ENCODE peak calls at places on chromosomes 2 and 18, in seven cellular contexts. O, G, S, N, R, I and M are unnamed samples.

GRCh38 chr2:135164431-135164830 is 112.3 kb downstream of the RAB3GAP1 start:
- DNase-seq in O (peak; percentile 29), N (no peak), G (no peak), S (peak; percentile 60), R (peak; percentile 29), I (peak; percentile 81), M (no peak)

GRCh38 chr18:54235871-54236270 is 11.4 kb upstream of the MBD2 start:
- DNase-seq in N (no peak), S (no peak), O (no peak), G (no peak), I (peak; percentile 59), R (peak; percentile 62), M (no peak)

GRCh38 chr18:42187611-42188378 is 232.8 kb downstream of the PIK3C3 start:
- DNase-seq in N (no peak), O (no peak), I (no peak), G (no peak), S (no peak), R (peak; percentile 23), M (no peak)

GRCh38 chr2:69083126-69083733 is 70.3 kb downstream of the ANTXR1 start:
- DNase-seq in I (peak; percentile 68), G (no peak), R (peak; percentile 67), O (no peak), S (no peak), N (peak; percentile 53), M (no peak)

GRCh38 chr2:132667716-132668115 is 2.3 kb downstream of the LYPD1 start:
- DNase-seq in I (no peak), G (no peak), N (no peak), R (no peak), O (no peak), S (no peak), M (no peak)

GRCh38 chr2:28982381-28982950 is 1.4 kb downstream of the TOGARAM2 start:
- DNase-seq in N (no peak), O (no peak), I (no peak), G (no peak), R (no peak), S (no peak), M (no peak)

GRCh38 chr2:101132202-101132601 is 19.0 kb downstream of the TBC1D8 start:
- DNase-seq in R (no peak), N (no peak), I (no peak), G (no peak), S (no peak), O (no peak), M (no peak)

GRCh38 chr18:14189858-14190257 is 57.6 kb upstream of the ZNF519 start:
- DNase-seq in I (peak; percentile 91), O (no peak), R (peak; percentile 9), N (no peak), S (peak; percentile 35), G (no peak), M (no peak)

GRCh38 chr2:159461076-159461475 is 155.3 kb downstream of the BAZ2B start:
- DNase-seq in I (no peak), R (no peak), S (no peak), O (no peak), G (no peak), N (no peak), M (no peak)

GRCh38 chr2:24919100-24919976 is 699 bp downstream of the ADCY3 start:
- DNase-seq in N (no peak), I (no peak), G (no peak), O (no peak), S (no peak), R (peak; percentile 40), M (peak; percentile 42)

GRCh38 chr2:22807876-22808275 is 577.1 kb upstream of the KLHL29 start:
- DNase-seq in N (no peak), G (no peak), I (no peak), O (no peak), R (no peak), S (no peak), M (no peak)

GRCh38 chr18:6775702-6776101 is 46.2 kb downstream of the ARHGAP28 start:
- DNase-seq in G (no peak), I (no peak), O (no peak), S (no peak), N (no peak), R (no peak), M (no peak)

GRCh38 chr18:3592864-3593263 is 142.9 kb downstream of the TGIF1 start:
- DNase-seq in R (no peak), S (no peak), G (no peak), N (no peak), O (no peak), I (no peak), M (no peak)
- H3K4me3 ChIP-seq in R (no peak overlapping the region), S (no peak overlapping the region), G (no peak overlapping the region), N (no peak overlapping the region), O (peak overlapping the region; percentile 34), I (no peak overlapping the region), M (no peak overlapping the region)

GRCh38 chr2:197674060-197674459 is 1.3 kb downstream of the RFTN2 start:
- DNase-seq in G (no peak), N (no peak), I (no peak), R (no peak), S (no peak), O (no peak), M (no peak)
- H3K4me3 ChIP-seq in G (peak overlapping the region; percentile 38), N (no peak overlapping the region), I (peak overlapping the region; percentile 63), R (peak overlapping the region; percentile 24), S (no peak overlapping the region), O (peak overlapping the region; percentile 26), M (no peak overlapping the region)

GRCh38 chr2:64204006-64204632 is 59.9 kb upstream of the PELI1 start:
- DNase-seq in R (peak; percentile 57), N (no peak), S (no peak), O (no peak), I (no peak), G (peak; percentile 66), M (peak; percentile 74)
- H3K4me3 ChIP-seq in R (no peak overlapping the region), N (no peak overlapping the region), S (no peak overlapping the region), O (no peak overlapping the region), I (no peak overlapping the region), G (peak overlapping the region; percentile 25), M (peak overlapping the region; percentile 44)

GRCh38 chr2:36594849-36595248 is 3.1 kb downstream of the FEZ2 start:
- DNase-seq in R (no peak), S (no peak), N (no peak), G (no peak), I (no peak), O (no peak), M (no peak)

GRCh38 chr2:36597532-36598377 is at the start of gene FEZ2:
- DNase-seq in I (peak; percentile 78), S (no peak), G (peak; percentile 92), O (peak; percentile 29), N (peak; percentile 75), R (peak; percentile 85), M (peak; percentile 48)

GRCh38 chr2:36597003-36597531 is 901 bp downstream of the FEZ2 start:
- DNase-seq in G (no peak), S (no peak), N (no peak), O (no peak), R (peak; percentile 5), I (no peak), M (no peak)

GRCh38 chr2:36596397-36596796 is 1.6 kb downstream of the FEZ2 start:
- DNase-seq in N (no peak), S (no peak), R (no peak), I (no peak), G (no peak), O (no peak), M (no peak)
- H3K4me3 ChIP-seq in N (no peak overlapping the region), S (peak overlapping the region; percentile 76), R (no peak overlapping the region), I (peak overlapping the region; percentile 76), G (no peak overlapping the region), O (peak overlapping the region; percentile 88), M (peak overlapping the region; percentile 72)

GRCh38 chr2:10432315-10433181 is 15.6 kb downstream of the ODC1 start:
- DNase-seq in I (no peak), R (no peak), S (no peak), O (no peak), G (no peak), N (peak; percentile 44), M (no peak)
- H3K4me3 ChIP-seq in I (no peak overlapping the region), R (peak overlapping the region; percentile 18), S (peak overlapping the region; percentile 15), O (no peak overlapping the region), G (peak overlapping the region; percentile 38), N (no peak overlapping the region), M (peak overlapping the region; percentile 52)

DNA sequence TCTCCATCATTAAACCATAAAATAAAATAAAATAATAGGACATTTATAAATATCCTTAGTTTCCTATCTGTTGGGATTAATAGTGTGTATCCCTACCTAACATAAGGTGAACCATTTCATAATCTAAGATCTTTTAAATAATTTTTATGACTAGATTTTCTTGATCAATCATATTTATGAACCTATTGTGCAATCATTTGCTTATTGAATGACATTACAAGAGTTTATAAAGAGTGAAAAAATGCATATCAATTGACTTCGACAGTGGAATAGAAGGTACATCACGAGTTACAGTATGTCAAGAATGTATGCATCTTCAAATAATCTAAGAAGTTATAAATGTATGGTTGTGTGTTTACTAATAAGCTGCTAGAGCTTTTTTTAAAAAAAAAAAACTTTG is 1554.8 kb upstream of the TMEFF2 start:
- DNase-seq in N (no peak), R (no peak), S (no peak), O (no peak), I (no peak), G (no peak), M (no peak)
- H3K4me3 ChIP-seq in N (no peak overlapping the region), R (no peak overlapping the region), S (no peak overlapping the region), O (no peak overlapping the region), I (no peak overlapping the region), G (no peak overlapping the region), M (no peak overlapping the region)

DNA sequence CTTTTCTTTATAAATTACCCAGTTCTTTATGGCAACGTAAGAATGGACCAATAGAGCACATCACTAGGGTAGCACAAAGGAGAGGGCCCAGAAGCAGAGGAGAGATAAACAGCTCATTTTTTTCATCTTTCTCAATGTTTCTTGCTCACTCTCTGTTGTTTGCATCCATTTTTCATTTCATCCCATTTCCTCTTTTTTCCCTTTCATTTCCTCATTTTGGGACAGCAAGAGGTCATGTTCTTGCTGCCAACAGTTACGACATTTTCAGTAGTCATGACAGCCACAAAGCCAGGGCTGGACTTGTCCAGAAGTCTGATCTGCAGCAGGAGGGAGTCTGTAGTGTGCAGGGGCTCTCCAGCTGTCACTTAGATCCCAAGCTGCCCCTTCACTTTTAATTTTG is 52.7 kb upstream of the CYP1B1 start:
- DNase-seq in N (no peak), G (no peak), S (no peak), O (no peak), R (peak; percentile 66), I (peak; percentile 36), M (peak; percentile 41)
- H3K4me3 ChIP-seq in N (no peak overlapping the region), G (no peak overlapping the region), S (no peak overlapping the region), O (no peak overlapping the region), R (no peak overlapping the region), I (no peak overlapping the region), M (no peak overlapping the region)